ENCODE peak calls at places on chromosomes 3 and 15, in six cellular contexts. S, Y, H, L, X and O are unnamed samples.

GRCh38 chr3:12507871-12508281 is 23.6 kb downstream of the TSEN2 start:
- DNase-seq in S (no peak), Y (no peak), H (no peak), L (no peak), X (peak), O (no peak)

GRCh38 chr3:187197255-187197654 is at the start of gene RTP1:
- DNase-seq in S (no peak), Y (no peak), H (no peak), L (no peak), X (no peak), O (no peak)

GRCh38 chr3:25033407-25034029 is 394.5 kb upstream of the RARB start:
- DNase-seq in S (no peak), Y (peak), H (no peak), L (peak), X (peak), O (no peak)

GRCh38 chr15:25684521-25685215 is 178.5 kb downstream of the ATP10A start:
- DNase-seq in S (peak), Y (no peak), H (no peak), L (no peak), X (peak), O (no peak)

GRCh38 chr3:117348881-117349280 is 639.3 kb downstream of the TUSC7 start:
- DNase-seq in S (no peak), Y (no peak), H (no peak), L (no peak), X (no peak), O (no peak)

GRCh38 chr15:27743078-27743477 is 356.0 kb downstream of the OCA2 start:
- DNase-seq in S (no peak), Y (no peak), H (no peak), L (no peak), X (no peak), O (no peak)

GRCh38 chr3:78818161-78818985 is 949.4 kb downstream of the ROBO1 start:
- DNase-seq in S (no peak), Y (no peak), H (no peak), L (no peak), X (no peak), O (no peak)

GRCh38 chr15:46260937-46261336 is 626.1 kb downstream of the SQOR start:
- DNase-seq in S (no peak), Y (no peak), H (no peak), L (no peak), X (no peak), O (no peak)

GRCh38 chr3:140501054-140501769 is 176.7 kb upstream of the TRIM42 start:
- DNase-seq in S (no peak), Y (no peak), H (no peak), L (no peak), X (no peak), O (no peak)

GRCh38 chr3:146770301-146770700 is 165.2 kb upstream of the PLSCR5 start:
- DNase-seq in S (no peak), Y (no peak), H (no peak), L (no peak), X (no peak), O (no peak)

GRCh38 chr3:48125026-48125704 is 63.1 kb downstream of the CDC25A start:
- DNase-seq in S (peak), Y (no peak), H (no peak), L (no peak), X (no peak), O (no peak)

GRCh38 chr15:71433402-71433801 is 318.1 kb downstream of the THSD4 start:
- DNase-seq in S (no peak), Y (no peak), H (no peak), L (peak), X (no peak), O (no peak)

GRCh38 chr3:71228156-71228885 is 355.2 kb downstream of the FOXP1 start:
- DNase-seq in S (no peak), Y (no peak), H (no peak), L (no peak), X (no peak), O (no peak)

GRCh38 chr3:13108861-13109260 is 35.6 kb upstream of the IQSEC1 start:
- DNase-seq in S (no peak), Y (no peak), H (no peak), L (no peak), X (no peak), O (no peak)

GRCh38 chr3:178072931-178073330 is 463.3 kb upstream of the KCNMB2 start:
- DNase-seq in S (no peak), Y (no peak), H (no peak), L (no peak), X (peak), O (no peak)

GRCh38 chr15:43285609-43286037 is 18.9 kb upstream of the TGM5 start:
- DNase-seq in S (peak), Y (peak), H (no peak), L (peak), X (peak), O (peak)

GRCh38 chr3:95655363-95655986 is 1158.9 kb upstream of the EPHA6 start:
- DNase-seq in S (no peak), Y (peak), H (no peak), L (no peak), X (no peak), O (no peak)

GRCh38 chr3:196662033-196662432 is 22.5 kb downstream of the NRROS start:
- DNase-seq in S (no peak), Y (no peak), H (no peak), L (no peak), X (no peak), O (no peak)

GRCh38 chr3:60046212-60046611 is 996.4 kb upstream of the CFAP20DC start:
- DNase-seq in S (no peak), Y (no peak), H (no peak), L (peak), X (no peak), O (no peak)

GRCh38 chr15:73383310-73384185 is 14.8 kb upstream of the HCN4 start:
- DNase-seq in S (no peak), Y (no peak), H (no peak), L (no peak), X (no peak), O (no peak)

GRCh38 chr15:40928351-40928974 is 677 bp upstream of the DLL4 start:
- DNase-seq in S (no peak), Y (no peak), H (no peak), L (peak), X (no peak), O (no peak)

GRCh38 chr15:69325456-69325971 is 26.8 kb downstream of the PAQR5 start:
- DNase-seq in S (no peak), Y (no peak), H (no peak), L (no peak), X (no peak), O (no peak)

GRCh38 chr15:72796515-72797337 is 13.2 kb upstream of the ADPGK start:
- DNase-seq in S (peak), Y (peak), H (peak), L (peak), X (peak), O (peak)